ENCODE peak calls at places on chromosomes 2 and 18, in eight cellular contexts. F, E, W, D, Y, Q, G and N are unnamed samples.

GRCh38 chr2:40043191-40043590 is 264.1 kb upstream of the THUMPD2 start:
- DNase-seq in F (no peak), E (no peak), W (peak), D (no peak), Y (no peak), Q (no peak), G (no peak), N (no peak)

GRCh38 chr2:39377226-39377939 is 59.7 kb downstream of the MAP4K3 start:
- DNase-seq in F (peak), E (peak), W (no peak), D (no peak), Y (no peak), Q (no peak), G (no peak), N (peak)

GRCh38 chr2:121346407-121346806 is 61.4 kb upstream of the TFCP2L1 start:
- DNase-seq in F (no peak), E (no peak), W (no peak), D (no peak), Y (no peak), Q (no peak), G (no peak), N (no peak)

GRCh38 chr2:150710916-150711315 is 223.4 kb upstream of the RND3 start:
- DNase-seq in F (no peak), E (no peak), W (no peak), D (no peak), Y (no peak), Q (no peak), G (no peak), N (no peak)

GRCh38 chr2:151695778-151696177 is 38.5 kb downstream of the NEB start:
- DNase-seq in F (no peak), E (no peak), W (no peak), D (no peak), Y (no peak), Q (no peak), G (no peak), N (no peak)

GRCh38 chr2:68745006-68745405 is 10.4 kb downstream of the ARHGAP25 start:
- DNase-seq in F (no peak), E (no peak), W (no peak), D (peak), Y (no peak), Q (no peak), G (no peak), N (no peak)

GRCh38 chr18:56413862-56414261 is 224.5 kb downstream of the TXNL1 start:
- DNase-seq in F (no peak), E (no peak), W (no peak), D (no peak), Y (no peak), Q (no peak), G (peak), N (no peak)

GRCh38 chr2:239149501-239149900 is 251.3 kb downstream of the HDAC4 start:
- DNase-seq in F (no peak), E (no peak), W (no peak), D (no peak), Y (no peak), Q (no peak), G (no peak), N (no peak)

GRCh38 chr2:74538881-74539339 is 9.2 kb downstream of the HTRA2 start:
- DNase-seq in F (peak), E (no peak), W (no peak), D (no peak), Y (no peak), Q (no peak), G (no peak), N (no peak)

GRCh38 chr2:1047485-1047884 is 96.8 kb downstream of the SNTG2 start:
- DNase-seq in F (no peak), E (no peak), W (peak), D (no peak), Y (no peak), Q (no peak), G (no peak), N (peak)

GRCh38 chr2:241035818-241036396 is 37.5 kb downstream of the SNED1 start:
- DNase-seq in F (no peak), E (no peak), W (no peak), D (no peak), Y (peak), Q (peak), G (no peak), N (no peak)

GRCh38 chr18:9760641-9761040 is 52.5 kb downstream of the RAB31 start:
- DNase-seq in F (no peak), E (no peak), W (no peak), D (peak), Y (no peak), Q (no peak), G (no peak), N (no peak)